ENCODE peak calls at places on chromosomes 6 and 20, in eight cellular contexts. One of them, this sample, is unnamed.

GRCh38 chr20:21090738-21091120 is 15.4 kb downstream of the LINC00237 start:
- DNase-seq in fibroblast of the aortic adventitia: no peak
- DNase-seq in bronchial epithelial cell: no peak
- DNase-seq in endothelial cell: no peak
- DNase-seq in epithelial cell of esophagus: no peak
- DNase-seq in CD8-positive, alpha-beta T cell: no peak
- DNase-seq in H9: no peak
- DNase-seq in ovary: no peak
- DNase-seq in this sample: no peak

GRCh38 chr6:148508401-148509151 is 165.9 kb downstream of the SASH1 start:
- DNase-seq in fibroblast of the aortic adventitia: peak; percentile 81
- DNase-seq in bronchial epithelial cell: no peak
- DNase-seq in endothelial cell: no peak
- DNase-seq in epithelial cell of esophagus: peak; percentile 49
- DNase-seq in CD8-positive, alpha-beta T cell: no peak
- DNase-seq in H9: no peak
- DNase-seq in ovary: no peak
- DNase-seq in this sample: no peak

GRCh38 chr6:53236241-53236640 is 87.6 kb upstream of the GCM1 start:
- DNase-seq in fibroblast of the aortic adventitia: no peak
- DNase-seq in bronchial epithelial cell: no peak
- DNase-seq in endothelial cell: no peak
- DNase-seq in epithelial cell of esophagus: no peak
- DNase-seq in CD8-positive, alpha-beta T cell: no peak
- DNase-seq in H9: no peak
- DNase-seq in ovary: no peak
- DNase-seq in this sample: no peak

GRCh38 chr6:160735523-160735922 is 33.5 kb downstream of the PLG start:
- DNase-seq in fibroblast of the aortic adventitia: no peak
- DNase-seq in bronchial epithelial cell: no peak
- DNase-seq in endothelial cell: no peak
- DNase-seq in epithelial cell of esophagus: no peak
- DNase-seq in CD8-positive, alpha-beta T cell: no peak
- DNase-seq in H9: no peak
- DNase-seq in ovary: no peak
- DNase-seq in this sample: no peak

GRCh38 chr6:116400376-116400775 is 29.6 kb downstream of the DSE start:
- DNase-seq in fibroblast of the aortic adventitia: peak; percentile 86
- DNase-seq in bronchial epithelial cell: no peak
- DNase-seq in endothelial cell: no peak
- DNase-seq in epithelial cell of esophagus: no peak
- DNase-seq in CD8-positive, alpha-beta T cell: no peak
- DNase-seq in H9: no peak
- DNase-seq in ovary: no peak
- DNase-seq in this sample: no peak

GRCh38 chr6:136511921-136512320 is 38.3 kb downstream of the MAP7 start:
- DNase-seq in fibroblast of the aortic adventitia: peak; percentile 12
- DNase-seq in bronchial epithelial cell: no peak
- DNase-seq in endothelial cell: no peak
- DNase-seq in epithelial cell of esophagus: no peak
- DNase-seq in CD8-positive, alpha-beta T cell: no peak
- DNase-seq in H9: no peak
- DNase-seq in ovary: no peak
- DNase-seq in this sample: no peak

GRCh38 chr6:40634429-40634828 is 47.3 kb upstream of the LRFN2 start:
- DNase-seq in fibroblast of the aortic adventitia: no peak
- DNase-seq in bronchial epithelial cell: no peak
- DNase-seq in endothelial cell: no peak
- DNase-seq in epithelial cell of esophagus: no peak
- DNase-seq in CD8-positive, alpha-beta T cell: no peak
- DNase-seq in H9: no peak
- DNase-seq in ovary: no peak
- DNase-seq in this sample: no peak

GRCh38 chr6:156848533-156848932 is 71.4 kb downstream of the ARID1B start:
- DNase-seq in fibroblast of the aortic adventitia: peak; percentile 61
- DNase-seq in bronchial epithelial cell: no peak
- DNase-seq in endothelial cell: no peak
- DNase-seq in epithelial cell of esophagus: no peak
- DNase-seq in CD8-positive, alpha-beta T cell: no peak
- DNase-seq in H9: no peak
- DNase-seq in ovary: peak; percentile 59
- DNase-seq in this sample: peak; percentile 44

GRCh38 chr6:168314948-168315347 is 4.6 kb downstream of the DACT2 start:
- DNase-seq in fibroblast of the aortic adventitia: peak; percentile 72
- DNase-seq in bronchial epithelial cell: peak; percentile 90
- DNase-seq in endothelial cell: no peak
- DNase-seq in epithelial cell of esophagus: peak; percentile 54
- DNase-seq in CD8-positive, alpha-beta T cell: no peak
- DNase-seq in H9: no peak
- DNase-seq in ovary: no peak
- DNase-seq in this sample: peak; percentile 42

GRCh38 chr6:3966426-3966825 is 112.5 kb downstream of the FAM217A start:
- DNase-seq in fibroblast of the aortic adventitia: no peak
- DNase-seq in bronchial epithelial cell: no peak
- DNase-seq in endothelial cell: no peak
- DNase-seq in epithelial cell of esophagus: no peak
- DNase-seq in CD8-positive, alpha-beta T cell: no peak
- DNase-seq in H9: no peak
- DNase-seq in ovary: no peak
- DNase-seq in this sample: no peak

GRCh38 chr6:88167625-88167937 is 1.4 kb upstream of the CNR1 start:
- DNase-seq in fibroblast of the aortic adventitia: no peak
- DNase-seq in bronchial epithelial cell: no peak
- DNase-seq in endothelial cell: no peak
- DNase-seq in epithelial cell of esophagus: no peak
- DNase-seq in CD8-positive, alpha-beta T cell: no peak
- DNase-seq in H9: peak; percentile 40
- DNase-seq in ovary: no peak
- DNase-seq in this sample: no peak

GRCh38 chr6:84018453-84019061 is 15.0 kb upstream of the MRAP2 start:
- DNase-seq in fibroblast of the aortic adventitia: no peak
- DNase-seq in bronchial epithelial cell: peak; percentile 75
- DNase-seq in endothelial cell: no peak
- DNase-seq in epithelial cell of esophagus: peak; percentile 68
- DNase-seq in CD8-positive, alpha-beta T cell: no peak
- DNase-seq in H9: peak; percentile 34
- DNase-seq in ovary: no peak
- DNase-seq in this sample: no peak

GRCh38 chr6:26157150-26157837 is 70.1 kb downstream of the HFE start:
- DNase-seq in fibroblast of the aortic adventitia: no peak
- DNase-seq in bronchial epithelial cell: peak; percentile 76
- DNase-seq in endothelial cell: peak; percentile 69
- DNase-seq in epithelial cell of esophagus: peak; percentile 69
- DNase-seq in CD8-positive, alpha-beta T cell: peak; percentile 61
- DNase-seq in H9: peak; percentile 69
- DNase-seq in ovary: peak; percentile 79
- DNase-seq in this sample: peak; percentile 78

GRCh38 chr6:34746104-34746846 is 11.0 kb upstream of the SNRPC start:
- DNase-seq in fibroblast of the aortic adventitia: no peak
- DNase-seq in bronchial epithelial cell: no peak
- DNase-seq in endothelial cell: no peak
- DNase-seq in epithelial cell of esophagus: no peak
- DNase-seq in CD8-positive, alpha-beta T cell: no peak
- DNase-seq in H9: no peak
- DNase-seq in ovary: no peak
- DNase-seq in this sample: no peak

GRCh38 chr6:47407295-47408281 is 70.0 kb upstream of the CD2AP start:
- DNase-seq in fibroblast of the aortic adventitia: peak; percentile 6
- DNase-seq in bronchial epithelial cell: peak; percentile 29
- DNase-seq in endothelial cell: no peak
- DNase-seq in epithelial cell of esophagus: no peak
- DNase-seq in CD8-positive, alpha-beta T cell: no peak
- DNase-seq in H9: no peak
- DNase-seq in ovary: no peak
- DNase-seq in this sample: no peak

GRCh38 chr6:37004044-37004984 is 1.1 kb upstream of the FGD2 start:
- DNase-seq in fibroblast of the aortic adventitia: no peak
- DNase-seq in bronchial epithelial cell: no peak
- DNase-seq in endothelial cell: no peak
- DNase-seq in epithelial cell of esophagus: no peak
- DNase-seq in CD8-positive, alpha-beta T cell: no peak
- DNase-seq in H9: no peak
- DNase-seq in ovary: no peak
- DNase-seq in this sample: no peak

GRCh38 chr6:33684983-33685382 is 26.5 kb downstream of the UQCC2 start:
- DNase-seq in fibroblast of the aortic adventitia: no peak
- DNase-seq in bronchial epithelial cell: no peak
- DNase-seq in endothelial cell: no peak
- DNase-seq in epithelial cell of esophagus: no peak
- DNase-seq in CD8-positive, alpha-beta T cell: no peak
- DNase-seq in H9: no peak
- DNase-seq in ovary: no peak
- DNase-seq in this sample: no peak

DNA sequence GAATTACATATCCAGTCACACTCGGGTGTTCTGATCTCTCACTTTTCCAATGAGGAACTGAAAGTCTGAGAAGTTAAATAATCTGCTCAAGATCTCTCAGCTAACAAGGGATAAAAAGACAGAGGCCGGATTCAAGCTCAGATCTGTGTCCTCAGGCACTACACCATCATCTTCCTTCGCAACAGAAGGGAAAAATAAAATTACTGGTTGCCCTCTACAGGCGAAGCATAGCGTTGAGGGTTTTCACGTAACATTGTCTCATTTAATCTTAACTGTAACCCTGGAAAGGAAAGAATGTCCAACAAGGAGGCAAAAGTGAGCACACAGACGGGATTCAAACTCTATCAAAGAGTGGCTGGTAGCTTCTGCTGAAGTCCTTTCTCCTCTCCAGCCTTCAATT is 67.8 kb upstream of the ANKEF1 start:
- DNase-seq in fibroblast of the aortic adventitia: peak; percentile 8
- DNase-seq in bronchial epithelial cell: peak; percentile 13
- DNase-seq in endothelial cell: no peak
- DNase-seq in epithelial cell of esophagus: peak; percentile 17
- DNase-seq in CD8-positive, alpha-beta T cell: no peak
- DNase-seq in H9: no peak
- DNase-seq in ovary: no peak
- DNase-seq in this sample: no peak
- TF ChIP-seq CTCF in fibroblast of the aortic adventitia: peak; percentile 41
- TF ChIP-seq CTCF in bronchial epithelial cell: peak; percentile 38
- TF ChIP-seq CTCF in endothelial cell: peak; percentile 38
- TF ChIP-seq CTCF in epithelial cell of esophagus: peak; percentile 23
- TF ChIP-seq CTCF in CD8-positive, alpha-beta T cell: no peak
- TF ChIP-seq CTCF in H9: peak; percentile 59
- TF ChIP-seq CTCF in ovary: no peak
- TF ChIP-seq CTCF in this sample: no peak

DNA sequence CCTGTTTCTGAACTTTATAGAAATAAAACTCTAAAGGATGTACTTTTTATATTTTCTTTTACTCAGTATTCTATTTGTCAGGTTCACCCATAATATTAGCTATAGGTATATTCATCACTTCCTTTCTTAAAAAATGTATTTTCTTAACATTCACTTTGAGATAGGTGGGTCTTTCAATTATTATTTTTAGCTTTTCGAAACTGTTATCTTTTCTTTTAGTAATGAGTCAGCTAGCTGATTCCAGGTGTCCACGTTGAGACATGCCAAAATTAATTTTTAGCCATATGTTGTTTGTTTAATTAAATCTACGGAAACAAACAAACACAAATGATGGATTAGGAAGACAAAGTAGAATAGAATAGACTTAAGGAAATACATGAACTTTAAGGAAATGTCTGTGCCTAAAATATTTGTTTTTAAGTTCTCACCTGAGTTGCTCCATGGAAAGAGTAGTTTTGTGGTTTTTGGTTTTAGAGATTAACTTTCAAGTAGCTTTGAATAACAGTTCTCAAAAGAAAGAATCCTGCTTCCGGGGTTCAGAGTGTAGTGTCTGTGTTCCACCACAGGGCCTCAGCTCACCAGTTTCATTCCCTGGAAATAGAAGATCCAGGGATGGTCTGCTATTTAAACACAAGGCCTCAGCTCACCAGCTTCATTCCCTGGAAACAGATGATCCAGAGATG is 435.0 kb downstream of the HAO1 start:
- DNase-seq in fibroblast of the aortic adventitia: no peak
- DNase-seq in bronchial epithelial cell: no peak
- DNase-seq in endothelial cell: no peak
- DNase-seq in epithelial cell of esophagus: peak; percentile 6
- DNase-seq in CD8-positive, alpha-beta T cell: no peak
- DNase-seq in H9: no peak
- DNase-seq in ovary: no peak
- DNase-seq in this sample: no peak
- TF ChIP-seq CTCF in fibroblast of the aortic adventitia: peak; percentile 16
- TF ChIP-seq CTCF in bronchial epithelial cell: peak; percentile 2
- TF ChIP-seq CTCF in endothelial cell: no peak
- TF ChIP-seq CTCF in epithelial cell of esophagus: peak; percentile 14
- TF ChIP-seq CTCF in CD8-positive, alpha-beta T cell: no peak
- TF ChIP-seq CTCF in H9: no peak
- TF ChIP-seq CTCF in ovary: no peak
- TF ChIP-seq CTCF in this sample: no peak

DNA sequence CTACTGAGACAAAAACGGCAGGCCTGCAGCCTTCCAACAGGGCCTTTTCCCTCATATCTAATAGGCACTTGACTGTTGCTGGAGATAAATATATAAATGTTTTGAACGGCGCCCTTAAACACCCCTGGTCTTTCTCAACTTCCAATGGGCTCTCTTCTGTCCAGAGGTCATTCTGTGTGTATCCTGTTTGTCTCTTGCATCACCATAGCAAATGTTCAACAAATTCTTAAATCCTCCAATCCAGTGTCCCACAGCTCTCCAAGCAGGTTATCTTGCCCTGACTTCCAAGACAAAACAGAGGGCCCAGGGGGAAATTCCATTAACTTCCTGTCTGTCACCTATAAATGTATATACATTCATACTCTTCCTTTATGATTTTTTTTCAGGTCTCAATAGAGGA is 62.0 kb downstream of the OR2J2 start:
- DNase-seq in fibroblast of the aortic adventitia: no peak
- DNase-seq in bronchial epithelial cell: no peak
- DNase-seq in endothelial cell: no peak
- DNase-seq in epithelial cell of esophagus: no peak
- DNase-seq in CD8-positive, alpha-beta T cell: no peak
- DNase-seq in H9: no peak
- DNase-seq in ovary: no peak
- DNase-seq in this sample: no peak
- TF ChIP-seq CTCF in fibroblast of the aortic adventitia: no peak
- TF ChIP-seq CTCF in bronchial epithelial cell: no peak
- TF ChIP-seq CTCF in endothelial cell: no peak
- TF ChIP-seq CTCF in epithelial cell of esophagus: no peak
- TF ChIP-seq CTCF in CD8-positive, alpha-beta T cell: no peak
- TF ChIP-seq CTCF in H9: no peak
- TF ChIP-seq CTCF in ovary: no peak
- TF ChIP-seq CTCF in this sample: no peak

DNA sequence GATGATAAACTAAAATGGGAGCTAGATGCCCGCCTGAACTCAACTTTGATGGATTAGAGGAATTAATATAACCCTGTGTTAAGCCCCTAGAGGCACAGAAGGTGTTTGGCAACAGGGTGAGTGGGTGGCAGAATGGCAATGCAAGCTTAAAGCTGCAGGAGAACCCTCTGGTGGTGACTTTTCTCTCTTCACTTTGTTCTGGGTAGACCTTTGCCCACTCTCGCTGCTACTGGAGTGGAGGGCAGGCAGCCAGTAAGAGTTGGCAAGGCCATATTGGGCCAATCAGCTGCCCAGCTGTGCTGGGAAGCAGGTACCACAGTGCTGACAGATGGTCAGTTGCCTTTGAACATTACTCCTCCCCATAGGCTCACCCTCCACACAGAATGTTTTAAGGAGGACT is 468.2 kb downstream of the MMUT start:
- DNase-seq in fibroblast of the aortic adventitia: no peak
- DNase-seq in bronchial epithelial cell: peak; percentile 9
- DNase-seq in endothelial cell: no peak
- DNase-seq in epithelial cell of esophagus: no peak
- DNase-seq in CD8-positive, alpha-beta T cell: no peak
- DNase-seq in H9: peak; percentile 35
- DNase-seq in ovary: no peak
- DNase-seq in this sample: no peak
- TF ChIP-seq CTCF in fibroblast of the aortic adventitia: no peak
- TF ChIP-seq CTCF in bronchial epithelial cell: no peak
- TF ChIP-seq CTCF in endothelial cell: no peak
- TF ChIP-seq CTCF in epithelial cell of esophagus: no peak
- TF ChIP-seq CTCF in CD8-positive, alpha-beta T cell: no peak
- TF ChIP-seq CTCF in H9: peak; percentile 25
- TF ChIP-seq CTCF in ovary: no peak
- TF ChIP-seq CTCF in this sample: no peak

This sample was measured in nephron progenitor cell.